ENCODE peak calls at places on chromosomes 4 and X, in seven cellular contexts. Y, A, N, J, R, U and P are unnamed samples.
A peak's percentile ranks its signal among the peaks of the same experiment; 100 is the strongest.

GRCh38 chr4:34271479-34272355 is 1972.6 kb downstream of the ARAP2 start:
- DNase-seq in Y (no peak), U (no peak), R (no peak), J (no peak), N (no peak), A (no peak), P (no peak)

GRCh38 chr4:77989986-77990385 is 67.1 kb upstream of the FRAS1 start:
- DNase-seq in J (no peak), R (no peak), U (no peak), N (no peak), Y (no peak), A (no peak), P (no peak)

GRCh38 chrX:143306991-143307965 is 210.0 kb downstream of the SPANXN3 start:
- DNase-seq in J (no peak), A (no peak), Y (peak; percentile 60), N (no peak), U (no peak), R (no peak), P (no peak)

GRCh38 chrX:24528605-24529004 is 63.5 kb downstream of the PDK3 start:
- DNase-seq in N (no peak), A (no peak), U (no peak), J (no peak), Y (no peak), R (no peak), P (no peak)

GRCh38 chrX:19462231-19462630 is 53.1 kb downstream of the MAP3K15 start:
- DNase-seq in U (no peak), J (no peak), Y (no peak), N (no peak), A (no peak), R (no peak), P (no peak)

GRCh38 chrX:154542723-154543424 is 3.8 kb downstream of the G6PD start:
- DNase-seq in A (peak; percentile 77), R (peak; percentile 40), J (no peak), U (no peak), Y (no peak), N (no peak), P (no peak)

GRCh38 chr4:149595500-149595899 is 220.1 kb downstream of the IQCM start:
- DNase-seq in N (no peak), A (no peak), J (no peak), U (no peak), Y (no peak), R (no peak), P (no peak)

GRCh38 chrX:140360284-140360683 is 144.6 kb downstream of the SOX3 start:
- DNase-seq in A (no peak), N (no peak), R (no peak), U (no peak), Y (no peak), J (no peak), P (no peak)

GRCh38 chrX:44223150-44223549 is 120.3 kb downstream of the EFHC2 start:
- DNase-seq in Y (peak; percentile 58), J (peak; percentile 54), N (no peak), A (no peak), R (no peak), U (peak; percentile 29), P (no peak)

GRCh38 chr4:176256921-176257320 is 12.1 kb downstream of the ASB5 start:
- DNase-seq in N (no peak), Y (no peak), J (no peak), A (no peak), U (no peak), R (no peak), P (no peak)

GRCh38 chrX:139554367-139554766 is 23.8 kb downstream of the F9 start:
- DNase-seq in U (no peak), N (no peak), Y (no peak), A (no peak), R (no peak), J (no peak), P (no peak)

GRCh38 chr4:7648813-7649395 is 214.2 kb upstream of the PSAPL1 start:
- DNase-seq in A (no peak), Y (no peak), U (no peak), J (no peak), N (no peak), R (no peak), P (no peak)

GRCh38 chr4:114208747-114209146 is 229.3 kb upstream of the ARSJ start:
- DNase-seq in Y (no peak), J (no peak), A (no peak), R (no peak), N (no peak), U (no peak), P (no peak)

GRCh38 chrX:102339312-102340298 is 92.6 kb downstream of the NXF2 start:
- DNase-seq in N (no peak), J (no peak), R (no peak), Y (no peak), U (no peak), A (peak; percentile 19), P (peak; percentile 35)

DNA sequence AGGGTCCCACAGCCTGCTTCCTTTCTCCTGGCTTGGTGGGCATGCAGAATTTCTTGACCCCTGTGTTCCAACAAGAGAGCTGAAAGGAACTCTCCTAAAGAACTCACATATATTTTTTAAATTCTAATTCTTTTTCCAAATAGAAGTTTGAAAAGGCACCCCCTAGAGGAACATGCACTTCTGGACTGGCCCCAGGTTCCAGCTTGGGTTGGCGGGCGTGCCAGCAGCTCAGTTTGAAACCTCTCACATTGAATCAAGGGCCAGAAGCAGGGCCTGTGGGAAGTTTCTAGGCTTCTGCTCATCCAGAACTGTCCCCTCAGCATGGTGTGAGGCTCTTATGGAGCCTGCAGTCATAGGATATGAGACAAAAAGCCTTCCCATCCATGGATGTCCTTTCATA is 132.6 kb downstream of the ATG4A start:
- DNase-seq in A (no peak), R (no peak), J (no peak), N (no peak), Y (no peak), U (no peak), P (no peak)
- H3K27ac ChIP-seq in A (no peak overlapping the region), R (no peak overlapping the region), J (no peak overlapping the region), N (peak overlapping the region; percentile 45), Y (no peak overlapping the region), U (no peak overlapping the region), P (no peak overlapping the region)

GRCh38 chr4:23876418-23877089 is 13.3 kb downstream of the PPARGC1A start:
- DNase-seq in U (no peak), Y (peak; percentile 35), J (no peak), R (no peak), A (no peak), N (no peak), P (no peak)

GRCh38 chr4:23878912-23879732 is 10.7 kb downstream of the PPARGC1A start:
- DNase-seq in Y (no peak), U (no peak), A (no peak), R (no peak), J (no peak), N (no peak), P (no peak)

GRCh38 chr4:23878235-23878861 is 11.5 kb downstream of the PPARGC1A start:
- DNase-seq in J (no peak), U (no peak), A (no peak), N (no peak), Y (no peak), R (no peak), P (no peak)

GRCh38 chr4:23875317-23875716 is 14.5 kb downstream of the PPARGC1A start:
- DNase-seq in J (no peak), N (no peak), A (no peak), U (no peak), R (no peak), Y (no peak), P (no peak)

GRCh38 chr4:23877758-23878229 is 12.1 kb downstream of the PPARGC1A start:
- DNase-seq in N (no peak), A (no peak), J (no peak), R (peak; percentile 75), U (no peak), Y (peak; percentile 62), P (no peak)
- TF ChIP-seq POLR2A in N (no peak), A (no peak), J (no peak), R (peak; percentile 36), U (no peak), Y (no peak), P (no peak)

GRCh38 chr4:185512516-185512915 is 22.8 kb downstream of the PDLIM3 start:
- DNase-seq in J (no peak), R (no peak), Y (no peak), N (no peak), A (no peak), U (no peak), P (no peak)
- H3K27ac ChIP-seq in J (no peak overlapping the region), R (peak overlapping the region; percentile 96), Y (peak overlapping the region; percentile 50), N (no peak overlapping the region), A (no peak overlapping the region), U (no peak overlapping the region), P (no peak overlapping the region)

GRCh38 chrX:119468930-119469635 is 839 bp downstream of the SLC25A5 start:
- DNase-seq in Y (peak; percentile 93), U (peak; percentile 87), N (peak; percentile 86), J (peak; percentile 88), A (peak; percentile 92), R (peak; percentile 86), P (peak; percentile 84)
- TF ChIP-seq POLR2A in Y (no peak), U (no peak), N (peak; percentile 35), J (no peak), A (no peak), R (peak; percentile 64), P (no peak)

GRCh38 chr4:104750008-104750407 is 255.3 kb upstream of the CXXC4 start:
- DNase-seq in J (no peak), N (no peak), U (no peak), A (no peak), R (no peak), Y (no peak), P (no peak)
- H3K27ac ChIP-seq in J (no peak overlapping the region), N (no peak overlapping the region), U (no peak overlapping the region), A (no peak overlapping the region), R (no peak overlapping the region), Y (no peak overlapping the region), P (no peak overlapping the region)

GRCh38 chr4:56907489-56908205 is at the start of gene REST:
- DNase-seq in U (peak; percentile 84), N (peak; percentile 81), Y (peak; percentile 88), R (peak; percentile 61), J (peak; percentile 85), A (peak; percentile 83), P (peak; percentile 86)
- TF ChIP-seq POLR2A in U (no peak), N (peak; percentile 49), Y (peak; percentile 20), R (peak; percentile 73), J (peak; percentile 52), A (no peak), P (no peak)

DNA sequence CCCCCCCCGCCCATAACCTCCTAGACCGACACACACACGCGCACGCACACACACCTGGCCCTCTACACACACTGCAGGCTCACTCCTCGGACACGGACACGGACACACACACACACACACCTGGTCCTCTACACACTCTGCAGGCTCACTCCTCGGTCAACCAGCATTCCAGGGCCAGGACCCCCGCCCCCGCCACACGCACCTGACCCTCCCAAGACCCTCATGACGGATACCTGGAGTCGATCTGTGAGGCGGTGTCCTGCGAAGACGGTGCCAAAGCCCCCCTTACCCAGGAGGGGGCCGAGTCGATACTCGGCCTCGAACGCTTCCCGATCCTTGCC is 551 bp downstream of the PIM2 start:
- DNase-seq in U (no peak), J (no peak), R (no peak), A (no peak), N (no peak), Y (no peak), P (no peak)
- H3K27ac ChIP-seq in U (peak overlapping the region; percentile 81), J (no peak overlapping the region), R (peak overlapping the region; percentile 83), A (peak overlapping the region; percentile 88), N (peak overlapping the region; percentile 88), Y (peak overlapping the region; percentile 94), P (peak overlapping the region; percentile 81)

GRCh38 chrX:47133493-47133892 is 11.0 kb downstream of the NDUFB11 start:
- DNase-seq in U (no peak), Y (no peak), A (peak; percentile 48), N (no peak), R (no peak), J (no peak), P (no peak)

GRCh38 chrX:47129879-47130358 is 14.6 kb downstream of the NDUFB11 start:
- DNase-seq in A (no peak), R (no peak), N (no peak), Y (no peak), U (no peak), J (no peak), P (no peak)

GRCh38 chrX:47129157-47129878 is 15.2 kb downstream of the NDUFB11 start:
- DNase-seq in N (peak; percentile 92), A (peak; percentile 88), U (peak; percentile 94), J (peak; percentile 88), R (peak; percentile 95), Y (peak; percentile 93), P (peak; percentile 93)
- TF ChIP-seq POLR2A in N (no peak), A (no peak), U (no peak), J (peak; percentile 36), R (peak; percentile 29), Y (peak; percentile 38), P (no peak)